ENCODE peak calls at places on chromosomes 12 and 14, in five cellular contexts. T, U, W, R and K are unnamed samples.

GRCh38 chr12:124720019-124720686 is 143.5 kb downstream of the SCARB1 start:
- DNase-seq in T (peak), U (no peak), W (no peak), R (peak), K (no peak)

GRCh38 chr12:124318336-124319020 is 23.6 kb downstream of the RFLNA start:
- DNase-seq in T (no peak), U (no peak), W (no peak), R (no peak), K (no peak)

GRCh38 chr12:120468846-120469449 is 600 bp downstream of the SRSF9 start:
- DNase-seq in T (no peak), U (peak), W (no peak), R (no peak), K (peak)

GRCh38 chr14:71358209-71358931 is 451.1 kb downstream of the PCNX1 start:
- DNase-seq in T (no peak), U (no peak), W (no peak), R (no peak), K (no peak)

GRCh38 chr12:42716521-42716920 is 127.0 kb upstream of the PRICKLE1 start:
- DNase-seq in T (no peak), U (no peak), W (no peak), R (peak), K (no peak)

GRCh38 chr12:39872425-39872824 is 233.5 kb downstream of the SLC2A13 start:
- DNase-seq in T (no peak), U (no peak), W (no peak), R (peak), K (no peak)

GRCh38 chr14:69318241-69318640 is 58.3 kb downstream of the GALNT16 start:
- DNase-seq in T (no peak), U (no peak), W (no peak), R (no peak), K (no peak)

GRCh38 chr14:30681752-30682355 is 59.7 kb downstream of the SCFD1 start:
- DNase-seq in T (no peak), U (no peak), W (no peak), R (peak), K (peak)

GRCh38 chr12:64706366-64706765 is 52.8 kb downstream of the GNS start:
- DNase-seq in T (no peak), U (no peak), W (no peak), R (no peak), K (no peak)

GRCh38 chr12:14629832-14630688 is 62.4 kb upstream of the PLBD1 start:
- DNase-seq in T (peak), U (peak), W (no peak), R (peak), K (peak)

GRCh38 chr12:104486943-104487819 is 30.4 kb downstream of the CHST11 start:
- DNase-seq in T (no peak), U (no peak), W (no peak), R (no peak), K (no peak)

GRCh38 chr12:46360908-46361666 is 11.5 kb downstream of the SLC38A2 start:
- DNase-seq in T (no peak), U (no peak), W (no peak), R (no peak), K (no peak)

GRCh38 chr12:103801709-103802585 is 39.1 kb downstream of the NT5DC3 start:
- DNase-seq in T (no peak), U (no peak), W (no peak), R (peak), K (peak)

GRCh38 chr14:88463318-88463717 is 77.9 kb downstream of the SPATA7 start:
- DNase-seq in T (no peak), U (no peak), W (no peak), R (peak), K (no peak)